ENCODE peak calls at places on chromosomes 6 and 20, in five cellular contexts. P is esophagus squamous epithelium, Y is heart right ventricle, Q is A549, A is uterus. Z is an unnamed sample.

GRCh38 chr6:139763468-139764214 is 389.2 kb upstream of the CITED2 start:
- DNase-seq in Q (no peak), Y (no peak), A (no peak), P (no peak), Z (no peak)

GRCh38 chr6:24797596-24798216 is 1.0 kb downstream of the ARMH2 start:
- DNase-seq in A (no peak), P (no peak), Y (no peak), Q (no peak), Z (no peak)

GRCh38 chr20:37392441-37393195 is 46.7 kb downstream of the SRC start:
- DNase-seq in P (no peak), A (no peak), Q (no peak), Y (no peak), Z (no peak)

GRCh38 chr6:75170666-75171065 is 35.2 kb downstream of the COL12A1 start:
- DNase-seq in Q (no peak), P (no peak), A (no peak), Y (no peak), Z (no peak)

GRCh38 chr6:153047386-153047785 is 44.9 kb upstream of the MTRF1L start:
- DNase-seq in A (no peak), Y (no peak), P (no peak), Q (no peak), Z (no peak)

GRCh38 chr6:112282217-112282616 is 27.9 kb upstream of the LAMA4 start:
- DNase-seq in A (peak; percentile 65), P (no peak), Q (no peak), Y (peak; percentile 46), Z (no peak)

GRCh38 chr6:32113386-32114352 is 4.5 kb upstream of the TNXB start:
- DNase-seq in Q (peak; percentile 34), Y (peak; percentile 85), A (peak; percentile 98), P (no peak), Z (peak; percentile 96)

GRCh38 chr20:38990728-38991127 is 28.6 kb downstream of the DHX35 start:
- DNase-seq in A (no peak), Y (no peak), P (no peak), Q (no peak), Z (no peak)

GRCh38 chr6:33632603-33633039 is 11.5 kb downstream of the ITPR3 start:
- DNase-seq in A (no peak), Q (peak; percentile 58), Y (peak; percentile 48), P (no peak), Z (no peak)

GRCh38 chr6:85464722-85465150 is 14.9 kb downstream of the NT5E start:
- DNase-seq in Q (peak; percentile 36), A (no peak), P (no peak), Y (no peak), Z (peak; percentile 70)

GRCh38 chr20:24560571-24561485 is 91.4 kb downstream of the SYNDIG1 start:
- DNase-seq in A (no peak), P (no peak), Q (no peak), Y (no peak), Z (no peak)

GRCh38 chr6:10033223-10033829 is 381.5 kb downstream of the TFAP2A start:
- DNase-seq in Q (peak; percentile 54), P (no peak), Y (no peak), A (no peak), Z (no peak)

GRCh38 chr20:51749674-51750036 is 18.5 kb downstream of the ATP9A start:
- DNase-seq in Y (no peak), Q (no peak), P (no peak), A (no peak), Z (no peak)

GRCh38 chr6:87590417-87590880 is 514 bp downstream of the ORC3 start:
- DNase-seq in Q (no peak), A (no peak), Y (no peak), P (no peak), Z (no peak)

GRCh38 chr20:14685179-14685578 is 347.8 kb upstream of the FLRT3 start:
- DNase-seq in P (no peak), Y (no peak), Q (no peak), A (no peak), Z (no peak)

GRCh38 chr20:997486-997885 is 4.6 kb downstream of the RSPO4 start:
- DNase-seq in A (no peak), Q (no peak), P (no peak), Y (no peak), Z (no peak)

GRCh38 chr6:21831531-21832291 is 238.2 kb downstream of the SOX4 start:
- DNase-seq in Y (no peak), Q (no peak), A (peak; percentile 34), P (no peak), Z (no peak)

GRCh38 chr6:24821860-24822444 is 23.2 kb upstream of the ARMH2 start:
- DNase-seq in Y (no peak), A (no peak), Q (no peak), P (no peak), Z (no peak)

GRCh38 chr6:166957805-166958076 is 1.4 kb upstream of the RNASET2 start:
- DNase-seq in P (no peak), Q (no peak), A (no peak), Y (no peak), Z (no peak)

GRCh38 chr20:20969701-20970100 is 136.5 kb downstream of the LINC00237 start:
- DNase-seq in Q (no peak), A (no peak), P (no peak), Y (no peak), Z (no peak)

GRCh38 chr6:41638801-41639555 is 710 bp downstream of the MDFI start:
- DNase-seq in Q (no peak), A (no peak), P (no peak), Y (no peak), Z (no peak)
- H3K4me3 ChIP-seq in Q (no peak overlapping the region), A (peak overlapping the region; percentile 7), P (peak overlapping the region; percentile 61), Y (peak overlapping the region; percentile 48), Z (peak overlapping the region; percentile 48)

GRCh38 chr6:121811106-121811505 is 375.7 kb downstream of the GJA1 start:
- DNase-seq in P (no peak), A (no peak), Y (no peak), Q (no peak), Z (no peak)

GRCh38 chr6:121806116-121806515 is 370.7 kb downstream of the GJA1 start:
- DNase-seq in P (no peak), Q (no peak), A (no peak), Y (no peak), Z (no peak)

GRCh38 chr6:121816361-121816760 is 380.9 kb downstream of the GJA1 start:
- DNase-seq in A (no peak), Y (no peak), Q (no peak), P (no peak), Z (no peak)

GRCh38 chr6:121809211-121809610 is 373.8 kb downstream of the GJA1 start:
- DNase-seq in Q (no peak), Y (no peak), A (no peak), P (no peak), Z (no peak)

GRCh38 chr6:121810346-121811032 is 375.0 kb downstream of the GJA1 start:
- DNase-seq in A (no peak), P (no peak), Y (no peak), Q (no peak), Z (no peak)
- H3K27ac ChIP-seq in A (no peak overlapping the region), P (no peak overlapping the region), Y (no peak overlapping the region), Q (no peak overlapping the region), Z (no peak overlapping the region)

GRCh38 chr20:19886666-19887288 is 128.7 kb downstream of the RIN2 start:
- DNase-seq in Y (no peak), Q (peak; percentile 67), P (no peak), A (no peak), Z (no peak)
- TF ChIP-seq CTCF in Y (peak; percentile 48), Q (peak; percentile 49), P (peak; percentile 6), A (no peak), Z (no peak)

GRCh38 chr6:7916959-7917358 is 6.4 kb upstream of the TXNDC5 start:
- DNase-seq in P (no peak), A (no peak), Y (no peak), Q (no peak), Z (no peak)

GRCh38 chr6:7914991-7915789 is 4.6 kb upstream of the TXNDC5 start:
- DNase-seq in P (no peak), Q (no peak), Y (peak; percentile 60), A (peak; percentile 69), Z (no peak)

GRCh38 chr6:7912736-7913517 is 2.3 kb upstream of the TXNDC5 start:
- DNase-seq in Y (no peak), Q (no peak), P (no peak), A (no peak), Z (no peak)

GRCh38 chr6:7912024-7912423 is 1.4 kb upstream of the TXNDC5 start:
- DNase-seq in Y (peak; percentile 34), A (no peak), Q (no peak), P (no peak), Z (no peak)

DNA sequence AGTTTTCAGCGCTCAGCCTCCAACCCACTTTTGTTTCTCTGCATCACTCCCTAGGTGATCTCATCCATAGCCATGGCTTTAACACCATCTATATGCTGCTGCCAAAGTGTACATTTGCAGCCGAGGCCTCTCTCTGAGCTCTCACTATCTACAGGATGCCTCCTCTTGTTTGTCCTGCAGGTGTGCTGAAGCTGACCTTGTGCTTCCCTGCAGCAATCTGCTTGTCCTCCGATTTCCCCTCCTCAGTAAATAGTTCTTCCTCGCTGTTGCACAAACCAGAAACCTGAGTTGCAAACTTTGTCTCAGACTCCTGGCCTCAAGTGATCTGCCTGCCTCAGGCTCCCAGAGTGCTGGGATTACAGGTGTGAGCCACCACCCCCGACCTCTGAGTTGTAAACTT is 3.7 kb upstream of the TXNDC5 start:
- DNase-seq in Q (no peak), Y (no peak), A (no peak), P (no peak), Z (no peak)
- H3K4me3 ChIP-seq in Q (no peak overlapping the region), Y (no peak overlapping the region), A (no peak overlapping the region), P (no peak overlapping the region), Z (no peak overlapping the region)

GRCh38 chr6:162200945-162201692 is 526.4 kb downstream of the PRKN start:
- DNase-seq in A (no peak), Q (no peak), Y (no peak), P (no peak), Z (peak; percentile 39)
- H3K27ac ChIP-seq in A (no peak overlapping the region), Q (no peak overlapping the region), Y (no peak overlapping the region), P (no peak overlapping the region), Z (no peak overlapping the region)

GRCh38 chr6:121356575-121356974 is 22.3 kb upstream of the TBC1D32 start:
- DNase-seq in A (no peak), Y (no peak), Q (no peak), P (no peak), Z (no peak)
- TF ChIP-seq CTCF in A (no peak), Y (no peak), Q (no peak), P (no peak), Z (no peak)

GRCh38 chr6:44539701-44540100 is 152.2 kb downstream of the CDC5L start:
- DNase-seq in P (no peak), Q (no peak), A (no peak), Y (no peak), Z (no peak)

GRCh38 chr6:44543664-44544063 is 156.2 kb downstream of the CDC5L start:
- DNase-seq in A (no peak), Y (no peak), Q (no peak), P (no peak), Z (no peak)

GRCh38 chr6:44545224-44545623 is 157.7 kb downstream of the CDC5L start:
- DNase-seq in A (no peak), P (no peak), Q (no peak), Y (no peak), Z (no peak)

GRCh38 chr6:44540881-44541280 is 153.4 kb downstream of the CDC5L start:
- DNase-seq in Q (no peak), Y (no peak), P (no peak), A (no peak), Z (peak; percentile 77)

GRCh38 chr6:44542401-44543116 is 155.1 kb downstream of the CDC5L start:
- DNase-seq in P (no peak), Q (no peak), A (no peak), Y (no peak), Z (no peak)
- H3K4me3 ChIP-seq in P (no peak overlapping the region), Q (no peak overlapping the region), A (no peak overlapping the region), Y (no peak overlapping the region), Z (no peak overlapping the region)